ENCODE peak calls at places on chromosomes 12 and 14, in six cellular contexts. Y, E, G, F, B and D are unnamed samples.

GRCh38 chr12:100926669-100927248 is 132.2 kb downstream of the ANO4 start:
- DNase-seq in B (no peak), G (no peak), E (peak; percentile 50), Y (no peak), F (peak; percentile 79), D (peak; percentile 1)

GRCh38 chr14:51860164-51860835 is at the start of gene GNG2:
- DNase-seq in E (peak; percentile 85), G (peak; percentile 81), Y (peak; percentile 40), B (peak; percentile 60), F (peak; percentile 31), D (peak; percentile 92)

GRCh38 chr12:2733493-2734252 is 61.1 kb upstream of the FKBP4 start:
- DNase-seq in Y (no peak), B (no peak), G (no peak), E (no peak), F (no peak), D (no peak)

GRCh38 chr12:100185361-100185894 is 15.2 kb upstream of the ACTR6 start:
- DNase-seq in E (no peak), Y (no peak), B (peak; percentile 26), F (no peak), G (no peak), D (peak; percentile 86)

GRCh38 chr12:59808317-59808910 is 212.6 kb downstream of the SLC16A7 start:
- DNase-seq in E (peak; percentile 66), Y (peak; percentile 2), G (no peak), F (peak; percentile 58), B (no peak), D (peak; percentile 45)

GRCh38 chr12:27843714-27844245 is 63.7 kb upstream of the MANSC4 start:
- DNase-seq in B (no peak), F (no peak), Y (no peak), E (peak; percentile 47), G (no peak), D (no peak)

GRCh38 chr12:6542209-6543009 is 8.1 kb downstream of the GAPDH start:
- DNase-seq in F (no peak), E (no peak), Y (no peak), G (no peak), B (no peak), D (no peak)

GRCh38 chr12:26034371-26035142 is 76.1 kb downstream of the RASSF8 start:
- DNase-seq in F (no peak), G (no peak), E (no peak), B (no peak), Y (no peak), D (no peak)

GRCh38 chr12:86513206-86513605 is 257.0 kb upstream of the MGAT4C start:
- DNase-seq in G (no peak), F (no peak), B (no peak), Y (no peak), E (peak; percentile 27), D (no peak)

GRCh38 chr14:91267965-91268437 is 23.5 kb upstream of the GPR68 start:
- DNase-seq in Y (no peak), E (no peak), B (no peak), F (no peak), G (no peak), D (no peak)

GRCh38 chr14:22882529-22883190 is 362 bp upstream of the REM2 start:
- DNase-seq in G (no peak), E (peak; percentile 57), B (no peak), Y (no peak), F (peak; percentile 17), D (no peak)

GRCh38 chr14:20295067-20295466 is 10.7 kb downstream of the TTC5 start:
- DNase-seq in Y (no peak), E (no peak), G (peak; percentile 40), B (no peak), F (no peak), D (peak; percentile 73)

GRCh38 chr14:57574617-57575288 is 81.1 kb upstream of the CCDC198 start:
- DNase-seq in Y (no peak), E (peak; percentile 0), F (peak; percentile 61), G (no peak), B (no peak), D (no peak)

GRCh38 chr14:101561897-101562490 is 699 bp downstream of the DIO3 start:
- DNase-seq in E (no peak), B (no peak), Y (no peak), F (no peak), G (no peak), D (no peak)

GRCh38 chr12:85322715-85323114 is 42.7 kb downstream of the ALX1 start:
- DNase-seq in B (no peak), E (peak; percentile 79), F (no peak), G (no peak), Y (no peak), D (peak; percentile 3)

GRCh38 chr12:12528361-12529092 is 34.1 kb downstream of the DUSP16 start:
- DNase-seq in B (no peak), Y (no peak), G (no peak), F (no peak), E (no peak), D (no peak)

GRCh38 chr12:95646781-95647184 is 95.5 kb upstream of the USP44 start:
- DNase-seq in F (no peak), E (peak; percentile 83), B (no peak), G (no peak), Y (no peak), D (no peak)

GRCh38 chr14:32813401-32813800 is 125.3 kb upstream of the NPAS3 start:
- DNase-seq in F (no peak), G (no peak), B (no peak), Y (no peak), E (no peak), D (no peak)

GRCh38 chr14:68403794-68404522 is 388.9 kb downstream of the ZFP36L1 start:
- DNase-seq in F (no peak), G (no peak), E (no peak), B (no peak), Y (no peak), D (peak; percentile 56)

GRCh38 chr12:51825216-51825615 is 23.3 kb downstream of the FIGNL2 start:
- DNase-seq in B (no peak), G (no peak), Y (no peak), E (no peak), F (no peak), D (no peak)

GRCh38 chr14:44846232-44846824 is 115.4 kb downstream of the KLHL28 start:
- DNase-seq in G (no peak), B (no peak), Y (peak; percentile 21), F (peak; percentile 52), E (peak; percentile 69), D (peak; percentile 54)